ENCODE peak calls at places on chromosomes 6 and 20, in five cellular contexts. T, G, Z, Q and O are unnamed samples.

GRCh38 chr20:13659288-13659687 is 20.6 kb upstream of the TASP1 start:
- DNase-seq in T (no peak), G (no peak), Z (no peak), Q (no peak), O (no peak)

GRCh38 chr6:151738267-151738666 is 69.2 kb upstream of the ESR1 start:
- DNase-seq in T (no peak), G (no peak), Z (no peak), Q (no peak), O (no peak)

GRCh38 chr20:24100370-24101011 is 111.9 kb upstream of the GGTLC1 start:
- DNase-seq in T (peak), G (no peak), Z (peak), Q (peak), O (peak)

GRCh38 chr6:62285612-62286469 is at the start of gene KHDRBS2:
- DNase-seq in T (no peak), G (peak), Z (peak), Q (peak), O (peak)

GRCh38 chr6:164812706-164813105 is 496.7 kb downstream of the C6orf118 start:
- DNase-seq in T (no peak), G (no peak), Z (no peak), Q (no peak), O (no peak)

GRCh38 chr6:28303570-28303969 is 22.2 kb downstream of the PGBD1 start:
- DNase-seq in T (no peak), G (no peak), Z (no peak), Q (no peak), O (no peak)

GRCh38 chr6:139448094-139448649 is 73.7 kb upstream of the CITED2 start:
- DNase-seq in T (peak), G (no peak), Z (no peak), Q (no peak), O (no peak)

GRCh38 chr6:145025488-145025887 is 709.8 kb downstream of the EPM2A start:
- DNase-seq in T (no peak), G (no peak), Z (no peak), Q (no peak), O (no peak)

GRCh38 chr6:167328086-167328485 is 3.2 kb downstream of the TTLL2 start:
- DNase-seq in T (no peak), G (no peak), Z (no peak), Q (no peak), O (no peak)

GRCh38 chr20:38987777-38988176 is 25.6 kb downstream of the DHX35 start:
- DNase-seq in T (no peak), G (no peak), Z (no peak), Q (no peak), O (no peak)

GRCh38 chr6:102928109-102928508 is 1534.6 kb downstream of the GRIK2 start:
- DNase-seq in T (no peak), G (no peak), Z (no peak), Q (no peak), O (no peak)

GRCh38 chr20:5448449-5449118 is 131.8 kb upstream of the PROKR2 start:
- DNase-seq in T (peak), G (no peak), Z (no peak), Q (no peak), O (peak)

GRCh38 chr6:157323114-157323923 is at the start of gene TMEM242:
- DNase-seq in T (peak), G (peak), Z (peak), Q (peak), O (peak)

GRCh38 chr6:158863646-158864045 is 44.5 kb upstream of the EZR start:
- DNase-seq in T (peak), G (no peak), Z (no peak), Q (no peak), O (no peak)

GRCh38 chr6:43714311-43715055 is 26.9 kb upstream of the MRPS18A start:
- DNase-seq in T (peak), G (no peak), Z (peak), Q (peak), O (no peak)

GRCh38 chr6:143806282-143807102 is 36.6 kb upstream of the LTV1 start:
- DNase-seq in T (peak), G (peak), Z (no peak), Q (no peak), O (no peak)

GRCh38 chr6:2818593-2818992 is 23.1 kb downstream of the SERPINB1 start:
- DNase-seq in T (peak), G (no peak), Z (no peak), Q (no peak), O (no peak)

GRCh38 chr6:160358225-160359119 is 10.3 kb downstream of the SLC22A3 start:
- DNase-seq in T (no peak), G (no peak), Z (no peak), Q (no peak), O (no peak)

GRCh38 chr20:58907481-58908137 is 55.1 kb downstream of the GNAS start:
- DNase-seq in T (peak), G (peak), Z (peak), Q (peak), O (peak)

GRCh38 chr6:68307301-68307700 is 327.8 kb upstream of the ADGRB3 start:
- DNase-seq in T (no peak), G (no peak), Z (no peak), Q (no peak), O (no peak)

GRCh38 chr6:12916001-12916400 is 199.4 kb downstream of the PHACTR1 start:
- DNase-seq in T (no peak), G (no peak), Z (no peak), Q (no peak), O (no peak)

GRCh38 chr6:33803571-33804053 is at the start of gene MLN:
- DNase-seq in T (no peak), G (no peak), Z (no peak), Q (no peak), O (no peak)
- H3K4me3 ChIP-seq in T (no peak), G (no peak), Z (no peak), Q (no peak), O (no peak)

GRCh38 chr6:170537329-170537728 is 15.8 kb downstream of the PSMB1 start:
- DNase-seq in T (no peak), G (no peak), Z (no peak), Q (no peak), O (no peak)
- H3K27ac ChIP-seq in T (no peak), G (no peak), Z (peak), Q (no peak), O (no peak)

GRCh38 chr20:35601021-35601973 is 14.3 kb upstream of the SPAG4 start:
- DNase-seq in T (peak), G (peak), Z (peak), Q (peak), O (peak)
- H3K4me3 ChIP-seq in T (peak), G (peak), Z (peak), Q (peak), O (peak)

DNA sequence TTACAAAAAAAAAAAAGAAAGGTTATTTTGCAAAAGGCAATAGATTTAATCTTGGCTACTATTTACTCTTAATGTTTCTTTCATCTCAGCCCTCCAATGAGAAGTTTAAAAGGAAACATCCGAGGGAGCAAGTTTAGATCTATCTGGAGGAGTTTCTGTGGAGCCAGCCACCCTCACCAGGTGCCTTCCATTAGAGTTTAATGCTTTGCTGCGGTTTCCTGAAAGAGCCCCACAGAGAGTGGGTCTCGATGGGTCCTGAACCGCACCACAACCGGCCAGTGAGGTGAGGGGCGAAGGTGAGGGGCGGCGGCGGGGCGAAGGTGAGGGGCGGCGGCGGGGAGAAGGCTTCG is 594 bp downstream of the PRKN start:
- DNase-seq in T (peak), G (no peak), Z (no peak), Q (no peak), O (no peak)
- H3K27ac ChIP-seq in T (peak), G (peak), Z (peak), Q (peak), O (peak)

GRCh38 chr6:11755725-11756124 is 22.9 kb downstream of the ADTRP start:
- DNase-seq in T (no peak), G (no peak), Z (no peak), Q (no peak), O (no peak)
- H3K4me3 ChIP-seq in T (no peak), G (no peak), Z (no peak), Q (no peak), O (no peak)

GRCh38 chr6:121504227-121504626 is 68.8 kb downstream of the GJA1 start:
- DNase-seq in T (peak), G (no peak), Z (no peak), Q (no peak), O (no peak)
- H3K27ac ChIP-seq in T (no peak), G (no peak), Z (peak), Q (no peak), O (no peak)